ENCODE peak calls at places on chromosomes 13 and 19, in four cellular contexts. Z is GM23338, P is HCT116, U is GM12878. W is an unnamed sample.

GRCh38 chr19:4609878-4610511 is 29.3 kb upstream of the TNFAIP8L1 start:
- DNase-seq in Z (peak; percentile 64), P (no peak), U (no peak), W (no peak)

GRCh38 chr19:17555929-17556813 is 722 bp downstream of the COLGALT1 start:
- DNase-seq in Z (peak; percentile 81), P (no peak), U (no peak), W (no peak)

GRCh38 chr19:12365372-12366162 is at the start of gene ZNF442:
- DNase-seq in Z (peak; percentile 100), P (no peak), U (peak; percentile 63), W (peak; percentile 96)

GRCh38 chr13:77574076-77574475 is 38.6 kb downstream of the SCEL start:
- DNase-seq in Z (no peak), P (no peak), U (no peak), W (no peak)

GRCh38 chr19:40778865-40779284 is 828 bp downstream of the RAB4B start:
- DNase-seq in Z (no peak), P (no peak), U (no peak), W (no peak)

GRCh38 chr19:6720369-6721112 is at the start of gene C3:
- DNase-seq in Z (no peak), P (no peak), U (no peak), W (no peak)

GRCh38 chr19:43776285-43776684 is 4.5 kb downstream of the KCNN4 start:
- DNase-seq in Z (no peak), P (no peak), U (no peak), W (no peak)

GRCh38 chr19:34145741-34146202 is 26.5 kb upstream of the LSM14A start:
- DNase-seq in Z (peak; percentile 76), P (peak; percentile 33), U (no peak), W (peak; percentile 72)

GRCh38 chr13:98746968-98747367 is 5.5 kb downstream of the SLC15A1 start:
- DNase-seq in Z (no peak), P (no peak), U (no peak), W (no peak)

GRCh38 chr19:46785054-46785979 is 3.1 kb downstream of the SLC1A5 start:
- DNase-seq in Z (no peak), P (no peak), U (no peak), W (no peak)

GRCh38 chr13:61142506-61142905 is 273.1 kb downstream of the PCDH20 start:
- DNase-seq in Z (no peak), P (no peak), U (no peak), W (no peak)

GRCh38 chr19:3932931-3933810 is at the start of gene NMRK2:
- DNase-seq in Z (peak; percentile 92), P (no peak), U (no peak), W (no peak)

GRCh38 chr19:55464039-55464668 is 397 bp downstream of the C19orf85 start:
- DNase-seq in Z (no peak), P (no peak), U (no peak), W (no peak)

GRCh38 chr19:50435221-50435620 is 2.5 kb downstream of the MYBPC2 start:
- DNase-seq in Z (no peak), P (no peak), U (no peak), W (no peak)

GRCh38 chr13:73056054-73056962 is 2.5 kb upstream of the KLF5 start:
- DNase-seq in Z (no peak), P (peak; percentile 79), U (no peak), W (peak; percentile 45)

GRCh38 chr19:19149402-19149801 is 11.1 kb upstream of the TMEM161A start:
- DNase-seq in Z (no peak), P (no peak), U (no peak), W (no peak)

GRCh38 chr19:41402010-41402409 is 4.4 kb downstream of the BCKDHA start:
- DNase-seq in Z (no peak), P (no peak), U (no peak), W (no peak)

GRCh38 chr19:46967578-46968018 is 52.0 kb upstream of the NPAS1 start:
- DNase-seq in Z (no peak), P (no peak), U (no peak), W (no peak)

GRCh38 chr13:107205318-107206112 is 637.6 kb upstream of the ARGLU1 start:
- DNase-seq in Z (peak; percentile 75), P (no peak), U (no peak), W (peak; percentile 76)

GRCh38 chr19:13835791-13836723 is 40.8 kb downstream of the ZSWIM4 start:
- DNase-seq in Z (no peak), P (no peak), U (no peak), W (peak; percentile 21)

GRCh38 chr13:46962286-46962941 is 65.6 kb upstream of the HTR2A start:
- DNase-seq in Z (peak; percentile 62), P (no peak), U (no peak), W (peak; percentile 5)

GRCh38 chr13:67351915-67352314 is 121.8 kb upstream of the PCDH9 start:
- DNase-seq in Z (no peak), P (no peak), U (no peak), W (no peak)

GRCh38 chr19:19259741-19260140 is 13.4 kb downstream of the TM6SF2 start:
- DNase-seq in Z (peak; percentile 89), P (peak; percentile 46), U (no peak), W (peak; percentile 75)

GRCh38 chr13:33189470-33189869 is 96.1 kb downstream of the STARD13 start:
- DNase-seq in Z (no peak), P (no peak), U (no peak), W (no peak)

GRCh38 chr19:12792048-12792852 is 964 bp downstream of the JUNB start:
- DNase-seq in Z (peak; percentile 94), P (no peak), U (no peak), W (peak; percentile 86)

GRCh38 chr19:32199501-32200040 is 145.8 kb upstream of the ZNF507 start:
- DNase-seq in Z (no peak), P (no peak), U (no peak), W (no peak)

GRCh38 chr13:107866007-107866665 is 349.2 kb downstream of the LIG4 start:
- DNase-seq in Z (peak; percentile 63), P (no peak), U (no peak), W (peak; percentile 48)

DNA sequence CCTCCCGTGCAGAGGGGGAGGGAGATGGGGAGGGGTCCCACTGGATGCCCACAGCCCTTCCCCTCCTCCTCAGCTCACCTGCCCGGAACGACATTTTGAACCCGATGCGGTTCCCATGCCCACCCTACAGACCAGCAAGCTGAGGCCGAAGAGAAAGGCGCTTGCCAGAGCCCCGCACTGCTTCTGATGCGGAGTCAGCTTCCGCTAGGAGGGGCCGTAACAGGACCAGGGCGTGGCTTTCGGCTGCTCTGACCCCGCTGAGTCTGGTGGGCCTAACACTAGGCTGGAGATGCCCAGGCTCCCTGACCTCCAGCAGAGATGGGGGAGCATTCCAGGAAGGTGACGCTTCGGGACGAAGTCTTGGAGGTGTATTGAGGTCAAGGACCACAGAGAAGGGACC is 6.7 kb downstream of the ONECUT3 start:
- DNase-seq in Z (no peak), P (no peak), U (no peak), W (no peak)
- TF ChIP-seq EZH2 in Z (peak; percentile 74), P (no peak), U (no peak), W (no peak)

DNA sequence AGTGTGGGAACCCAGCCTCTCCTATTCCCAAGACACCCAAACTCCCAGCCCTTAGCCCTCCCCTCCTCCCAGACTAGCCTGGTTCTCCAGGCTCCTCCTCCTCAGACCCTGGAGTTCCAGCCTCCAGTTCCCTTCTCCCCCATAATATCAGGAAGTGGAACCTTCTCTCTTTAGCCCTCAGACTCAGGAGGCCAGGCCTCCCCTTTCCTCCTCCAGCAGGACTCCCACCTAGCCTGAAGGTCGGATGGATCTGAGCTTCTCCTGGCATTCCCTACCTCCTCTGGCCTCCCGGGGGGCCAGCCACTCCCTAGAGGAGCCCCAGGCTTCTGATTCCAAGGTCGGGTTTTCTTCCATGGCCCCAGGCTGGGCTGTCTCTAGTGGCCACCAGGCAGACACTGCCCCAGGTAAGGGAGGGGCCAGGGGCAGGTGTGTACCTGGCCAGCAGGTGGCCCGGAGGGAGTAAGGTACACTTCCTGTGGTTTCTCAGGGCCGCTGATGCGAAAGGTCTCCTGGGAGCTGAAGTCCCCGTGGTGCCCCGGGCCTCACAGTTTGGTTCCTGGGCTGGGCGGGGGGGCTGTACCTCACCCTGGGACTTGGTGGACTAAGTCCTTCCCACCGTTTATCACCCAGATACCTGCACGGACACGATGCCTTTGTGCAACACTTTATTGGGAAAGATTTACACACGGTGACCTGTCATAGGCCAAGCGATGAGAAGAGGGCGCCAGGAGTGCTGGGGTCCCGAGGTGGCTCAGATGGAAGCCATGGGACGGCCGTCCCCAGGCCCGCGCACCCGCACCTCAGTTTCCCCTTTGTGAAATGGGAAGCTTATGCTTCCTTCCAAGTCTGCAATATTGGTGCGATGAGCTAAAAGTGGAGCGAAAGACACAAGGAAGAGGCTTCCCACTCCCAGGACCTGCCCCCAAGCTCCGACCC is at the start of gene TMC4:
- DNase-seq in Z (peak; percentile 97), P (peak; percentile 63), U (no peak), W (peak; percentile 63)
- H3K27ac ChIP-seq in Z (peak within 1 kb of the TSS; percentile 73), P (peak within 1 kb of the TSS; percentile 86), U (no peak within 1 kb of the TSS), W (no peak within 1 kb of the TSS)

GRCh38 chr13:110225609-110226008 is 81.3 kb downstream of the COL4A1 start:
- DNase-seq in Z (no peak), P (no peak), U (no peak), W (no peak)
- TF ChIP-seq EZH2 in Z (no peak), P (no peak), U (no peak), W (no peak)

GRCh38 chr19:2610637-2611482 is 91.6 kb downstream of the GNG7 start:
- DNase-seq in Z (peak; percentile 95), P (peak; percentile 59), U (peak; percentile 91), W (peak; percentile 88)

GRCh38 chr19:2609389-2610116 is 92.9 kb downstream of the GNG7 start:
- DNase-seq in Z (peak; percentile 33), P (no peak), U (peak; percentile 59), W (no peak)

GRCh38 chr19:2604747-2605329 is 97.7 kb downstream of the GNG7 start:
- DNase-seq in Z (no peak), P (no peak), U (no peak), W (no peak)

GRCh38 chr19:2608602-2608922 is 93.9 kb downstream of the GNG7 start:
- DNase-seq in Z (no peak), P (no peak), U (no peak), W (no peak)

DNA sequence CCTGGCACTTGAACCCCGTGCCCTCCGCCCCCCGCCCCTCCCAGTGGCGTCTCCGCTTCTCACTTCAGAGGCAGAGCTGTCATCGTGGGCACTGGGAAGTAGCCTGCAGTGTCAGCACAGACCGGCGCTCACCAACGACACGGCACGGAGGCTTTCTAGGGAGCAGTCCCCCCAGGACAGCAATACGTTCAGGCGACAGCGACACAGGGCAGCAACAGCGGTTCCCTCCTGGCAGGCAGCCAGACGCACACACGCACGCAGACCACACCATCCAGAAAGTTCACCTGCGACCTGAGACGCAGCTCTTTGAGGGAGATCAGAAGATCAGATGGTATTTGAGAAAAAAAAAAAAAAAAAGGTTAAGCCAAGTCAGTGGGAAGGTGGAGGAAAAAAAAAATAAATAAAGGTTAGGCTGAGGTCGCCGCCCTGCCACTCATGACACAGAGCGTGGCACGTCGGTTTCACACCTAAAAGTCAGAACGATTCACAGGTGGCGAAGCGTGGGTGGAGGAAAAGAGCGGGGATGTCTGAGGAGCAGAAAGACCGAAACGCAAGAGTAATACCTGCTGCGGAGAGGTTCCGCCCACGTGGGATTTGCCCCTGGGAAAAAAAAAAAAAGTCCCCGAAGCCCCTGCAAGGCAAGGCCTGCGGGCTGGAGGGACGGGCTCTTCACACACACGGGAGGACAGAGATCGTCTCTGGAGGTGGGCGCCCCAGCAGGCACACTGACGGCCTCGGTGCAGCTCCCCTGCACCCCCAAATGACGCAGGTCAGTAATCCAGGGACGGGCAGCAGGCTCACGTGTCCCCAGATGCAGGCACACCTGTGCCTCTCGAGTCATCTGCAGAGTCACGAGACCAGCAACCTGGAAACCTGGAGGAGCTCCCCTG is 94.5 kb downstream of the GNG7 start:
- DNase-seq in Z (no peak), P (no peak), U (peak; percentile 94), W (no peak)
- H3K27ac ChIP-seq in Z (no peak overlapping the region), P (no peak overlapping the region), U (peak overlapping the region; percentile 96), W (no peak overlapping the region)